ENCODE peak calls at places on chromosome 3, in eight cellular contexts. V is body of pancreas, S is esophagus muscularis mucosa, M is psoas muscle, D is left ventricle myocardium inferior, N is astrocyte of the spinal cord, P is GM12865, G is fibroblast of the aortic adventitia. Z is an unnamed sample.

GRCh38 chr3:195257454-195258448 is 13.2 kb downstream of the XXYLT1 start:
- DNase-seq in P (no peak), M (no peak), S (peak; percentile 79), G (no peak), N (no peak), D (no peak), V (no peak), Z (no peak)

GRCh38 chr3:1172642-1173041 is 79.8 kb downstream of the CNTN6 start:
- DNase-seq in D (no peak), V (no peak), G (peak; percentile 3), S (no peak), N (no peak), P (no peak), M (no peak), Z (no peak)

GRCh38 chr3:8147726-8148125 is 353.9 kb upstream of the LMCD1 start:
- DNase-seq in M (no peak), D (no peak), N (no peak), P (no peak), S (no peak), G (peak; percentile 68), V (no peak), Z (no peak)

GRCh38 chr3:163468531-163469335 is 1609.6 kb downstream of the SI start:
- DNase-seq in D (no peak), M (no peak), N (no peak), V (no peak), S (no peak), G (no peak), P (no peak), Z (no peak)

GRCh38 chr3:63132456-63133250 is 145.5 kb upstream of the SYNPR start:
- DNase-seq in N (no peak), D (no peak), V (no peak), P (no peak), G (no peak), M (no peak), S (peak; percentile 90), Z (no peak)

GRCh38 chr3:153252963-153253362 is 90.9 kb downstream of the RAP2B start:
- DNase-seq in S (no peak), G (peak; percentile 17), N (peak; percentile 45), P (no peak), V (no peak), D (no peak), M (no peak), Z (no peak)

GRCh38 chr3:186875708-186876107 is 33.2 kb downstream of the ADIPOQ start:
- DNase-seq in P (no peak), N (no peak), G (no peak), S (peak; percentile 24), D (no peak), V (no peak), M (no peak), Z (no peak)

GRCh38 chr3:41963823-41964222 is 1.9 kb upstream of the ULK4 start:
- DNase-seq in G (no peak), N (no peak), D (no peak), S (no peak), P (no peak), V (no peak), M (no peak), Z (no peak)

GRCh38 chr3:42539871-42540714 is 37.6 kb downstream of the VIPR1 start:
- DNase-seq in N (no peak), V (peak; percentile 84), D (no peak), P (peak; percentile 62), S (no peak), G (peak; percentile 31), M (no peak), Z (peak; percentile 40)

DNA sequence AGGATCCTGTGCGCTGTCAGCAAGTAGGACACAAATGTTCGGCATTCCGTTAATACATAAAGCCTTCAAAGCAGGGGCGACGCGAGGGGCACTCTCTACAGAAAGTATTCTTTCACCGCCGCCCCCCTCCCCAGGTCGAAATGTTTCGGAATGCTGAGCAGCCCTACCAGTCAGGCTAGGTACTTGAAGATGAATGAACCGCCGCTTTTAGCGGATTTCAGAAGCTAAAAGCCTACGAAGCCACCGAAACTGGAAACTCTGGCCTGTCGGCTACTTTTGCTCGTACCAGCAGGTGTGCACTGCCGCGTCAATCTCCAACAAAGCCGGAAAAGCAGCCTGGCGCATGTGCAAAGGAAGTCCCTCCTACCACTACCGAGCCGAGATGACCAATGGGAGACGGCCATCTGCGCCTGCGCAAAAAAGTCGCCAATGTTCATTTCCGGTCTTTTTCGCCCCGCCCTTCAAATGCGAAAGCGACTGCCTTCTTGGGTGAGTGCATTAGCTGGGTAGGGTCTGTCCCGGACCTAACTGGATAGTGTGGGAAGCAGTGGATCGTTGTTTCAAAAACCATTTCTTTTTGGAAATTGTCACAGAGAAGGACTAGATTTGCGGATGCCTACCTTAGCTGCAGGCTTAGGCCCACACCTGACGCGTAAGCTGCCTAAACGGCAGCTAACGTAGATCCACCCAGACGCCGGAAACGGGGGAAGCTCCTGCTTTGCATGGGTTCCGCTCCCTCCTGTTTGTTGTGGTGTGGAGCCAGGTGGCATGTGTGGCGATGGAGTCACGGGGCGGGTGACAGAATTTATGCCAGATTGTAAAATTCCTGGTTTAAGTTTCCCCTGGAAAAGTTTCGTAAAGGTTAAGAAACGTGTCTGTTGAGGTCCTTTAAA is at the start of gene WDR5B:
- DNase-seq in D (peak; percentile 97), N (peak; percentile 98), V (peak; percentile 99), S (peak; percentile 100), G (peak; percentile 98), P (peak; percentile 99), M (peak; percentile 97), Z (peak; percentile 98)
- TF ChIP-seq CTCF in D (peak; percentile 16), N (no peak), V (peak; percentile 17), S (no peak), G (peak; percentile 21), P (no peak), M (peak; percentile 12), Z (no peak)

GRCh38 chr3:122024800-122025199 is 2.8 kb upstream of the ILDR1 start:
- DNase-seq in P (no peak), V (no peak), S (no peak), D (no peak), N (no peak), M (no peak), G (peak; percentile 10), Z (peak; percentile 20)

GRCh38 chr3:122023335-122023734 is 1.3 kb upstream of the ILDR1 start:
- DNase-seq in M (no peak), G (no peak), D (no peak), P (no peak), N (no peak), S (peak; percentile 74), V (no peak), Z (no peak)

GRCh38 chr3:122021037-122021436 is 1.0 kb downstream of the ILDR1 start:
- DNase-seq in G (no peak), P (no peak), M (no peak), S (peak; percentile 34), N (no peak), V (no peak), D (no peak), Z (no peak)

GRCh38 chr3:122021811-122022401 is at the start of gene ILDR1:
- DNase-seq in S (peak; percentile 80), V (peak; percentile 82), P (peak; percentile 72), M (no peak), D (no peak), G (no peak), N (no peak), Z (no peak)

GRCh38 chr3:122025296-122025695 is 3.2 kb upstream of the ILDR1 start:
- DNase-seq in M (no peak), N (no peak), P (peak; percentile 87), D (no peak), S (no peak), V (no peak), G (no peak), Z (no peak)
- H3K4me3 ChIP-seq in M (no peak overlapping the region), N (no peak overlapping the region), P (peak overlapping the region; percentile 31), D (no peak overlapping the region), S (no peak overlapping the region), V (no peak overlapping the region), G (no peak overlapping the region), Z (no peak overlapping the region)

DNA sequence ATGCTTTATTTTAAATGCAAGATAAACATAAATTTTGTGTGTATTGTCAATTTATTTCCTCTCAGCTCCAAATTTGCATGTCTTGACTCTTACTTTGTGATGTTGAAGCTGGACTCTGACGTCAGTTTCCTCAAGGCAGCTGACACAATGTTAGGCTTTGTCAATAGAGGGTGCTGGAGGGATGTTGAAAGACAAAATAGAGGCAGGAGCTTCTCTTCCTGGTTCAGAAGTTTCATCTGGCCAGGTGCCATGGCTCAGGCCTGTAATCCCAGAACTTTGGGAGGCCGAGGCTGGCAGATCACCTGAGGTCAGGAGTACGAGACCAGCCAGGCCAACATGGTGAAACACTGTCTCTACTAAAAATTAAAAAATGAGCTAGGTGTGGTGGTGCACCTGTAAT is 408.6 kb downstream of the GBE1 start:
- DNase-seq in N (peak; percentile 2), M (no peak), D (no peak), S (no peak), V (no peak), P (peak; percentile 33), G (peak; percentile 29), Z (peak; percentile 67)
- TF ChIP-seq CTCF in N (no peak), M (no peak), D (peak; percentile 22), S (no peak), V (no peak), P (no peak), G (peak; percentile 13), Z (peak; percentile 27)

GRCh38 chr3:149593416-149594160 is 64.2 kb downstream of the WWTR1 start:
- DNase-seq in V (no peak), D (no peak), N (no peak), G (no peak), P (no peak), S (no peak), M (no peak), Z (no peak)
- H3K4me3 ChIP-seq in V (no peak overlapping the region), D (peak overlapping the region; percentile 21), N (no peak overlapping the region), G (no peak overlapping the region), P (no peak overlapping the region), S (no peak overlapping the region), M (peak overlapping the region; percentile 48), Z (no peak overlapping the region)

DNA sequence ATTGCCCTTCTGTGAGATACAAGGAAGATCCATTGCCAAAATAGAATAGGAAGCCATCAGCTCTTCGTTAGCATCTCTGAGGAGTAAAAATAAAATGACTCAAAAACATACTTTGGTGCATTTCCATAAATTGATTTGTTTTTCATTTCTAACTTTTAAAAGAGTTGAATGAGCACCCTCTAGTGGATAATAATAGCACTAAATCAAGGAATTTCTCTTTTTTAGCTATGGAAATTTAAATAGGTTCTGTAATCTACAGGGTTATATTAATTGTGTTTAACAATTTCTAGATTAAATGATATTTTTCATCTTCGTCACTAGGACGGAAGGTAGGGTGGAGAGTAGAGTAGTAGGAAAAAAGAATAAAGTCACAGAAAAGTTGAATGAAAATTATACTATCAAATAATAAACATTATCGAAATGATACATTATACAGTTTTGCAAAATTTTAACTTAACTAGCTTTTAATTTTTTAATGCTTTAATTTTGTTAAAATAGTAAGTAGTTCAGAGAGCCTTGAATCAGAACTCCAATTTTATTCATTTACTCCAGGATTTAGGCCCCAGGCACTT is 6.5 kb downstream of the NSUN3 start:
- DNase-seq in V (no peak), S (no peak), M (no peak), N (peak; percentile 52), D (no peak), P (no peak), G (peak; percentile 62), Z (peak; percentile 53)
- TF ChIP-seq CTCF in V (peak; percentile 59), S (peak; percentile 57), M (peak; percentile 61), N (peak; percentile 47), D (peak; percentile 68), P (peak; percentile 32), G (peak; percentile 53), Z (peak; percentile 51)

GRCh38 chr3:52072020-52072419 is 15.6 kb upstream of the DUSP7 start:
- DNase-seq in P (no peak), D (no peak), G (no peak), V (no peak), N (no peak), S (no peak), M (no peak), Z (no peak)
- H3K4me3 ChIP-seq in P (no peak overlapping the region), D (no peak overlapping the region), G (no peak overlapping the region), V (no peak overlapping the region), N (no peak overlapping the region), S (no peak overlapping the region), M (no peak overlapping the region), Z (no peak overlapping the region)

GRCh38 chr3:138263104-138263503 is 66.5 kb downstream of the NME9 start:
- DNase-seq in N (no peak), S (no peak), P (no peak), V (no peak), M (no peak), D (no peak), G (no peak), Z (peak; percentile 6)
- TF ChIP-seq CTCF in N (no peak), S (no peak), P (no peak), V (no peak), M (peak; percentile 13), D (peak; percentile 21), G (no peak), Z (no peak)

Z was measured in fibroblast of pulmonary artery.